ENCODE peak calls at places on chromosomes 2 and 18, in ten cellular contexts. P is fibroblast of lung, A is NCI-H1694, X is fibroblast of the aortic adventitia, G is RWPE1, Y is HT1080, Q is left ventricle myocardium superior, O is NCI-H2171, F is cardiac septum, M is astrocyte of the spinal cord. U is an unnamed sample.

GRCh38 chr2:236109473-236109872 is 58.7 kb downstream of the GBX2 start:
- DNase-seq in P (no peak), A (no peak), X (no peak), G (no peak), Y (no peak), Q (no peak), O (no peak), F (no peak), M (no peak), U (no peak)

GRCh38 chr2:150350500-150350899 is 137.0 kb downstream of the RND3 start:
- DNase-seq in P (no peak), A (no peak), X (no peak), G (no peak), Y (no peak), Q (no peak), O (no peak), F (no peak), M (no peak), U (no peak)

GRCh38 chr2:57080035-57080434 is 896.2 kb downstream of the CCDC85A start:
- DNase-seq in P (peak; percentile 19), A (no peak), X (peak; percentile 4), G (peak; percentile 14), Y (peak; percentile 13), Q (no peak), O (no peak), F (no peak), M (no peak), U (no peak)

GRCh38 chr2:118059919-118060478 is 28.3 kb upstream of the INSIG2 start:
- DNase-seq in P (peak; percentile 99), A (no peak), X (peak; percentile 84), G (no peak), Y (peak; percentile 91), Q (no peak), O (no peak), F (no peak), M (peak; percentile 96), U (no peak)

GRCh38 chr18:5895300-5895885 is at the start of gene TMEM200C:
- DNase-seq in P (peak; percentile 49), A (no peak), X (no peak), G (no peak), Y (no peak), Q (peak; percentile 38), O (peak; percentile 56), F (no peak), M (peak; percentile 43), U (peak; percentile 66)

GRCh38 chr2:202375006-202375610 is 1.0 kb upstream of the BMPR2 start:
- DNase-seq in P (peak; percentile 93), A (no peak), X (peak; percentile 81), G (no peak), Y (no peak), Q (peak; percentile 73), O (peak; percentile 48), F (peak; percentile 89), M (peak; percentile 84), U (peak; percentile 84)

GRCh38 chr2:48527211-48527880 is 2.6 kb upstream of the STON1 start:
- DNase-seq in P (peak; percentile 59), A (no peak), X (peak; percentile 68), G (no peak), Y (no peak), Q (no peak), O (no peak), F (no peak), M (no peak), U (no peak)

GRCh38 chr2:627340-627709 is 49.9 kb downstream of the TMEM18 start:
- DNase-seq in P (no peak), A (no peak), X (no peak), G (no peak), Y (no peak), Q (no peak), O (no peak), F (no peak), M (no peak), U (no peak)

GRCh38 chr2:168350380-168350779 is 103.0 kb upstream of the STK39 start:
- DNase-seq in P (no peak), A (no peak), X (peak; percentile 7), G (no peak), Y (no peak), Q (no peak), O (no peak), F (no peak), M (no peak), U (no peak)

GRCh38 chr18:79848579-79849327 is 51.0 kb downstream of the KCNG2 start:
- DNase-seq in P (no peak), A (no peak), X (no peak), G (no peak), Y (no peak), Q (no peak), O (no peak), F (no peak), M (no peak), U (no peak)

GRCh38 chr2:215839816-215840215 is 173.5 kb downstream of the MREG start:
- DNase-seq in P (no peak), A (no peak), X (no peak), G (no peak), Y (no peak), Q (no peak), O (no peak), F (no peak), M (no peak), U (no peak)

GRCh38 chr2:65922030-65922429 is 489.6 kb upstream of the SPRED2 start:
- DNase-seq in P (no peak), A (no peak), X (no peak), G (no peak), Y (no peak), Q (no peak), O (no peak), F (no peak), M (no peak), U (no peak)

GRCh38 chr18:34592961-34593382 is 117.1 kb upstream of the DTNA start:
- DNase-seq in P (peak; percentile 86), A (no peak), X (peak; percentile 73), G (no peak), Y (peak; percentile 35), Q (peak; percentile 69), O (no peak), F (peak; percentile 81), M (peak; percentile 85), U (peak; percentile 74)

GRCh38 chr2:191165190-191165643 is 14.4 kb upstream of the STAT4 start:
- DNase-seq in P (peak; percentile 45), A (peak; percentile 60), X (peak; percentile 84), G (peak; percentile 52), Y (peak; percentile 64), Q (no peak), O (peak; percentile 32), F (no peak), M (peak; percentile 79), U (no peak)

GRCh38 chr2:290090-290722 is 2.3 kb upstream of the ALKAL2 start:
- DNase-seq in P (peak; percentile 73), A (no peak), X (peak; percentile 76), G (peak; percentile 52), Y (peak; percentile 51), Q (peak; percentile 83), O (no peak), F (no peak), M (peak; percentile 81), U (peak; percentile 78)

GRCh38 chr18:35672897-35673296 is 91.4 kb downstream of the GALNT1 start:
- DNase-seq in P (peak; percentile 8), A (no peak), X (no peak), G (no peak), Y (peak; percentile 38), Q (no peak), O (no peak), F (no peak), M (peak; percentile 49), U (no peak)

GRCh38 chr2:33788044-33788443 is 188.9 kb upstream of the FAM98A start:
- DNase-seq in P (peak; percentile 86), A (no peak), X (no peak), G (peak; percentile 12), Y (peak; percentile 32), Q (no peak), O (no peak), F (no peak), M (peak; percentile 49), U (no peak)

GRCh38 chr2:148455791-148456190 is 188.8 kb upstream of the EPC2 start:
- DNase-seq in P (peak; percentile 32), A (no peak), X (no peak), G (no peak), Y (no peak), Q (no peak), O (no peak), F (no peak), M (no peak), U (no peak)

GRCh38 chr2:31397099-31397498 is 17.4 kb downstream of the XDH start:
- DNase-seq in P (no peak), A (peak; percentile 6), X (no peak), G (no peak), Y (no peak), Q (peak; percentile 77), O (no peak), F (no peak), M (no peak), U (no peak)

GRCh38 chr2:11659866-11660265 is 10.1 kb downstream of the NTSR2 start:
- DNase-seq in P (no peak), A (no peak), X (no peak), G (no peak), Y (no peak), Q (no peak), O (no peak), F (peak; percentile 44), M (no peak), U (peak; percentile 21)

GRCh38 chr2:96916156-96917007 is 46.5 kb upstream of the SEMA4C start:
- DNase-seq in P (no peak), A (no peak), X (no peak), G (no peak), Y (no peak), Q (no peak), O (no peak), F (no peak), M (no peak), U (peak; percentile 79)

GRCh38 chr18:11163668-11164067 is 14.3 kb upstream of the PIEZO2 start:
- DNase-seq in P (no peak), A (no peak), X (no peak), G (no peak), Y (no peak), Q (peak; percentile 63), O (no peak), F (no peak), M (peak; percentile 15), U (no peak)

GRCh38 chr18:11574545-11574944 is 34.9 kb upstream of the SLC35G4 start:
- DNase-seq in P (no peak), A (no peak), X (no peak), G (no peak), Y (no peak), Q (no peak), O (no peak), F (no peak), M (no peak), U (no peak)

GRCh38 chr2:156021326-156022040 is 311.0 kb downstream of the NR4A2 start:
- DNase-seq in P (no peak), A (no peak), X (peak; percentile 12), G (peak; percentile 36), Y (peak; percentile 70), Q (no peak), O (no peak), F (no peak), M (no peak), U (no peak)

GRCh38 chr2:115160523-115161521 is 718.4 kb downstream of the DPP10 start:
- DNase-seq in P (no peak), A (peak; percentile 19), X (no peak), G (no peak), Y (no peak), Q (no peak), O (no peak), F (no peak), M (no peak), U (no peak)

GRCh38 chr2:105398522-105399206 is at the start of gene FHL2:
- DNase-seq in P (peak; percentile 84), A (peak; percentile 23), X (peak; percentile 82), G (peak; percentile 68), Y (peak; percentile 79), Q (peak; percentile 80), O (peak; percentile 73), F (peak; percentile 84), M (peak; percentile 88), U (peak; percentile 88)